ENCODE peak calls at places on chromosomes 7 and 10, in four cellular contexts. I is RWPE1; M is stimulated activated CD4-positive, alpha-beta T cell treated with anti-CD3 and anti-CD28 coated beads, Interleukin-12 subunit alpha, Interleukin-12 subunit beta, amount 100 ng/mL, for 24 hours; X is iPS-NIHi11. Y is an unnamed sample.

GRCh38 chr7:22296916-22297315 is 60.0 kb downstream of the RAPGEF5 start:
- DNase-seq in I (no peak), M (no peak), X (no peak), Y (no peak)

GRCh38 chr10:132134541-132135397 is 52.0 kb upstream of the DPYSL4 start:
- DNase-seq in I (no peak), M (no peak), X (no peak), Y (no peak)

GRCh38 chr7:55120501-55121198 is 101.8 kb downstream of the EGFR start:
- DNase-seq in I (peak; percentile 54), M (no peak), X (no peak), Y (no peak)

GRCh38 chr7:123355576-123356195 is 155.9 kb upstream of the SLC13A1 start:
- DNase-seq in I (no peak), M (no peak), X (peak; percentile 19), Y (no peak)

GRCh38 chr7:111229951-111230350 is 139.0 kb downstream of the LRRN3 start:
- DNase-seq in I (no peak), M (no peak), X (no peak), Y (no peak)

GRCh38 chr10:73625004-73625883 is 16.0 kb downstream of the MYOZ1 start:
- DNase-seq in I (peak; percentile 69), M (no peak), X (peak; percentile 74), Y (peak; percentile 63)

GRCh38 chr7:121561717-121562116 is 165.6 kb upstream of the FAM3C start:
- DNase-seq in I (no peak), M (no peak), X (no peak), Y (no peak)

GRCh38 chr10:93383562-93383981 is 98.6 kb downstream of the MYOF start:
- DNase-seq in I (peak; percentile 67), M (no peak), X (no peak), Y (no peak)

GRCh38 chr7:50475340-50475739 is 25.2 kb upstream of the FIGNL1 start:
- DNase-seq in I (no peak), M (no peak), X (peak; percentile 16), Y (no peak)

GRCh38 chr10:62093863-62094291 is 174.8 kb downstream of the RTKN2 start:
- DNase-seq in I (peak; percentile 33), M (no peak), X (no peak), Y (no peak)

GRCh38 chr10:96390460-96390864 is 31.7 kb upstream of the OPALIN start:
- DNase-seq in I (no peak), M (no peak), X (no peak), Y (no peak)

GRCh38 chr10:21174670-21175495 is 277.8 kb upstream of the NEBL start:
- DNase-seq in I (no peak), M (no peak), X (no peak), Y (no peak)

GRCh38 chr7:52273685-52274610 is 761.5 kb upstream of the POM121L12 start:
- DNase-seq in I (no peak), M (no peak), X (peak; percentile 68), Y (peak; percentile 65)

GRCh38 chr7:30206466-30206865 is 71.7 kb downstream of the MTURN start:
- DNase-seq in I (peak; percentile 85), M (no peak), X (peak; percentile 42), Y (no peak)

GRCh38 chr10:29734980-29735627 is 100.3 kb upstream of the SVIL start:
- DNase-seq in I (peak; percentile 56), M (peak; percentile 36), X (peak; percentile 66), Y (peak; percentile 51)

GRCh38 chr10:24716295-24716694 is 7.4 kb downstream of the ARHGAP21 start:
- DNase-seq in I (no peak), M (no peak), X (no peak), Y (no peak)

GRCh38 chr10:24963646-24964045 is 11.2 kb upstream of the PRTFDC1 start:
- DNase-seq in I (no peak), M (no peak), X (no peak), Y (no peak)

GRCh38 chr10:17375936-17376584 is 78.3 kb downstream of the ST8SIA6 start:
- DNase-seq in I (no peak), M (peak; percentile 43), X (peak; percentile 48), Y (peak; percentile 80)

GRCh38 chr7:5594616-5595544 is 171.2 kb upstream of the TNRC18 start:
- DNase-seq in I (no peak), M (no peak), X (peak; percentile 65), Y (peak; percentile 74)

GRCh38 chr7:27689045-27689877 is 26.6 kb upstream of the HIBADH start:
- DNase-seq in I (peak; percentile 29), M (no peak), X (peak; percentile 69), Y (peak; percentile 50)